ENCODE peak calls at places on chromosomes 6 and 20, in five cellular contexts. Z is HepG2, W is A549, U is GM12878, B is K562. C is an unnamed sample.

GRCh38 chr6:45378324-45378926 is 691 bp upstream of the SUPT3H start:
- DNase-seq in Z (no peak), W (peak), U (no peak), B (no peak), C (no peak)

GRCh38 chr6:56843476-56844349 is 111.2 kb upstream of the BEND6 start:
- DNase-seq in Z (peak), W (peak), U (peak), B (peak), C (peak)

GRCh38 chr6:135866445-135867143 is 15.1 kb downstream of the PDE7B start:
- DNase-seq in Z (no peak), W (no peak), U (no peak), B (no peak), C (no peak)

GRCh38 chr20:62578294-62578897 is 63.9 kb upstream of the SLCO4A1 start:
- DNase-seq in Z (peak), W (peak), U (no peak), B (peak), C (no peak)

GRCh38 chr6:168260385-168260987 is 59.1 kb downstream of the DACT2 start:
- DNase-seq in Z (no peak), W (no peak), U (no peak), B (no peak), C (no peak)

GRCh38 chr6:147752686-147753418 is 244.4 kb downstream of the SAMD5 start:
- DNase-seq in Z (peak), W (no peak), U (no peak), B (no peak), C (no peak)

GRCh38 chr6:111841822-111842221 is 31.4 kb downstream of the FYN start:
- DNase-seq in Z (no peak), W (no peak), U (peak), B (no peak), C (no peak)

GRCh38 chr20:46226602-46227001 is 81.7 kb downstream of the CDH22 start:
- DNase-seq in Z (no peak), W (no peak), U (no peak), B (no peak), C (no peak)

GRCh38 chr6:9927271-9927670 is 487.6 kb downstream of the TFAP2A start:
- DNase-seq in Z (no peak), W (no peak), U (no peak), B (no peak), C (no peak)

GRCh38 chr6:156953478-156954146 is 176.4 kb downstream of the ARID1B start:
- DNase-seq in Z (peak), W (peak), U (no peak), B (peak), C (peak)

GRCh38 chr6:135888818-135889217 is 37.3 kb downstream of the PDE7B start:
- DNase-seq in Z (no peak), W (no peak), U (no peak), B (no peak), C (no peak)

GRCh38 chr6:46655803-46656202 is 3.0 kb downstream of the SLC25A27 start:
- DNase-seq in Z (peak), W (peak), U (no peak), B (peak), C (peak)
- H3K4me2 ChIP-seq in Z (no peak), W (no peak), U (no peak), B (no peak), C (no peak)

DNA sequence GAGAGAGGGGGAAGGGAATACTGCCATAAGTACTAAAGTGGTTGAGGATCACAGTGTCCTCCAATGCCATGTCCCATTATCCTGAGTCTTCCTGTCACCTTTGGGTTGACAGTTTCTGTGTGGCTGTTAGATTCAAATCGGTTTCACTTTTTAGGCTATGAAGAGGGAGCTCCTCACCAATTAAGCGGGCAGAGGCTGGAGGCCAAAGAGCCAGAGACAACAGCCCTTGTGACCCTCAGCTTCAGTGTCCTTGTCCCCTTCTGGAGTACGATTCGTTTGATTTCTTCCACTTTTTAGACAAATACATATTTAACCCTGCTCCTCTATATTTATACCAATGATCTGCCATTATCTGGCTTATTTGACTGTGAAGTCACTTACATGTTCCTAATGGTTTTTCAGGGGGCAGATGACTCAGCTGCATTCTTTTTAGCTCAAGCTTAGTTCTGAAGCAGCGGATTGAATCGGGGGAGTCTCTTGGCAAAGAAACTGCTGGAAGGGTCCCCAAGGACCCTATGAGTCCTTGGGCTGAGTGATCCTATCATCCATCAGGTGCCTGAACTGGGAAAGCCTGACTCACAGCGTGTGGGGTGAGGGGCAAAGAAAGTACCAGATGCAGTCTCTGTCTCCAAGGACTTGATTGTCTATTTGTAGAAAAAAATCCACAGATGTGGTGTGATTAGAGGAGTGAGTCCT is 18.2 kb downstream of the FERMT1 start:
- DNase-seq in Z (no peak), W (no peak), U (no peak), B (no peak), C (no peak)
- TF ChIP-seq JUNB in Z (no peak), W (no peak), U (no peak), B (no peak), C (no peak)

GRCh38 chr6:138543648-138544047 is 44.4 kb upstream of the NHSL1 start:
- DNase-seq in Z (peak), W (no peak), U (no peak), B (no peak), C (no peak)
- H3K4me3 ChIP-seq in Z (peak), W (no peak), U (no peak), B (no peak), C (no peak)

GRCh38 chr6:25968769-25969168 is 6.2 kb downstream of the TRIM38 start:
- DNase-seq in Z (no peak), W (no peak), U (no peak), B (no peak), C (no peak)
- H3K4me2 ChIP-seq in Z (no peak), W (no peak), U (peak), B (no peak), C (no peak)

GRCh38 chr20:50108571-50109235 is 4.2 kb downstream of the UBE2V1 start:
- DNase-seq in Z (no peak), W (no peak), U (no peak), B (no peak), C (peak)
- TF ChIP-seq JUNB in Z (no peak), W (no peak), U (no peak), B (no peak), C (no peak)

DNA sequence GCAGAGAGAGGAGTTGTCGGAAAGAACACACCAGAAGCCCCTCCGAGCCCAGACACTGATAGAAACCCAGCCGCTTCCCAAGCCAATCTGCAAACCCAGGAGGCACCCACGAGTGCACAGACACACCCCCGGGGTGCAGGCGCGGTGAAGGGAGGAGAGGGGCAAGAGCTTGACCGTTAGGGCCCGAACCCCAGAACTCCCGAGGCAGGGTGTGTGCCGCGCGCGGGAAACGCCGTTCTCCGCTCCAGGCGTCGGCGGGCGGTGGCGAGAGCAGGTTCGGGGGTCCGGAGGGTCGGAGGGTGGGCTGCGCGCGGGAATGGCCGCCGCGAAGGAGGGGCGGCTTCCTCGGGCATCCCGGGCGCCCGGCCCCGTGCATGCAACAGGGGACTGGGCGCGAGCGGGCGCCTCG is 549 bp downstream of the ELOVL2 start:
- DNase-seq in Z (no peak), W (peak), U (no peak), B (peak), C (peak)
- H3K4me3 ChIP-seq in Z (peak), W (peak), U (peak), B (peak), C (peak)

DNA sequence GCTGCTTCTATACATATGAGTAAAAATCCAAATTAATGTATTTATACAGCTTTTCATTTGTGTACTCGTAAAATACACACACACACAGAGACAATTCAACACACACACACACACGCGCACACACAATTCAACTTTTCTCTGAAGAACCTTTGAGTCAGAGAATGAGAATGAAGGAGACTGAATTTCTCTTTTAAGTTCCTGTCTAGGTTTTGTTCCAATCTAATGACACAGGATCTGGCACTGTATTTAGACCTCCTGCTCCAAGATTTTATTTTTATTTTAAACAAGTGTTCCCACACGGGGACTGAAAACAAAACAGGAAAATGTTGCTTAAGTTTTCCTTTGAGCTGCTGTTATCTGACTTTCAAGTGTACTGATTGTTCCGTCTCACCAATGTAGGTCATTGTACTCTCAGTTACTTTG is 250.8 kb downstream of the LAMA2 start:
- DNase-seq in Z (no peak), W (no peak), U (no peak), B (no peak), C (no peak)
- H3K4me2 ChIP-seq in Z (no peak), W (no peak), U (no peak), B (no peak), C (no peak)

C was measured in GM23338.